ENCODE peak calls at places on chromosomes 16 and 17, in five cellular contexts. V is iris pigment epithelial cell, S is left lobe of liver, Q is kidney, M is fibroblast of pulmonary artery. G is an unnamed sample.

GRCh38 chr16:68444058-68444657 is 4.2 kb downstream of the SMPD3 start:
- DNase-seq in V (peak), S (no peak), Q (no peak), M (peak), G (no peak)

GRCh38 chr17:19370493-19370960 is 7.8 kb upstream of the MAPK7 start:
- DNase-seq in V (no peak), S (no peak), Q (no peak), M (no peak), G (no peak)

GRCh38 chr17:35804658-35805192 is 4.6 kb upstream of the TAF15 start:
- DNase-seq in V (peak), S (no peak), Q (no peak), M (peak), G (no peak)

GRCh38 chr17:28807925-28808641 is 34.5 kb downstream of the FAM222B start:
- DNase-seq in V (peak), S (no peak), Q (no peak), M (peak), G (peak)

GRCh38 chr17:1110844-1111598 is 68.8 kb downstream of the ABR start:
- DNase-seq in V (peak), S (no peak), Q (peak), M (peak), G (peak)

GRCh38 chr17:75892556-75893224 is 4.1 kb downstream of the TRIM65 start:
- DNase-seq in V (no peak), S (no peak), Q (peak), M (no peak), G (no peak)

GRCh38 chr17:39632153-39632941 is 4.6 kb upstream of the STARD3 start:
- DNase-seq in V (no peak), S (no peak), Q (no peak), M (no peak), G (no peak)

GRCh38 chr17:1108810-1109605 is 70.8 kb downstream of the ABR start:
- DNase-seq in V (peak), S (no peak), Q (peak), M (peak), G (no peak)

GRCh38 chr17:1999557-2000251 is 25.4 kb downstream of the RTN4RL1 start:
- DNase-seq in V (no peak), S (peak), Q (no peak), M (peak), G (no peak)

GRCh38 chr17:34826332-34826731 is 134.9 kb downstream of the CCT6B start:
- DNase-seq in V (no peak), S (no peak), Q (no peak), M (no peak), G (no peak)

GRCh38 chr17:4064366-4064765 is 78.5 kb downstream of the ZZEF1 start:
- DNase-seq in V (no peak), S (no peak), Q (no peak), M (no peak), G (no peak)

GRCh38 chr17:31918701-31919128 is 17.2 kb upstream of the UTP6 start:
- DNase-seq in V (no peak), S (no peak), Q (no peak), M (no peak), G (no peak)

GRCh38 chr16:67173808-67174705 is 3.7 kb downstream of the NOL3 start:
- DNase-seq in V (peak), S (peak), Q (peak), M (peak), G (no peak)

GRCh38 chr16:81612351-81613170 is 166.5 kb upstream of the PLCG2 start:
- DNase-seq in V (no peak), S (no peak), Q (no peak), M (peak), G (no peak)

GRCh38 chr16:89325861-89326471 is 108.5 kb downstream of the ZNF778 start:
- DNase-seq in V (peak), S (no peak), Q (peak), M (peak), G (no peak)

GRCh38 chr17:17506181-17506741 is 10.1 kb upstream of the RASD1 start:
- DNase-seq in V (no peak), S (no peak), Q (peak), M (no peak), G (no peak)

GRCh38 chr17:18041776-18042175 is 2.6 kb downstream of the GID4 start:
- DNase-seq in V (peak), S (no peak), Q (no peak), M (peak), G (no peak)

GRCh38 chr16:10130482-10130996 is 51.7 kb downstream of the GRIN2A start:
- DNase-seq in V (no peak), S (no peak), Q (no peak), M (no peak), G (no peak)

GRCh38 chr16:74019608-74020007 is 277.0 kb upstream of the PSMD7 start:
- DNase-seq in V (no peak), S (no peak), Q (no peak), M (no peak), G (no peak)

GRCh38 chr16:3591436-3591803 is 14.2 kb upstream of the NLRC3 start:
- DNase-seq in V (no peak), S (no peak), Q (peak), M (no peak), G (no peak)

GRCh38 chr17:1360975-1361374 is 39.0 kb downstream of the YWHAE start:
- DNase-seq in V (no peak), S (no peak), Q (no peak), M (no peak), G (no peak)

GRCh38 chr16:67024384-67024896 is 4.5 kb upstream of the CBFB start:
- DNase-seq in V (no peak), S (peak), Q (no peak), M (no peak), G (no peak)

GRCh38 chr17:6269474-6269873 is 165.4 kb downstream of the AIPL1 start:
- DNase-seq in V (peak), S (no peak), Q (no peak), M (peak), G (no peak)

GRCh38 chr17:73166731-73167581 is 2.1 kb downstream of the SSTR2 start:
- DNase-seq in V (peak), S (no peak), Q (no peak), M (no peak), G (no peak)

G was measured in keratinocyte.